ENCODE peak calls at places on chromosomes 11 and 22, in seven cellular contexts. H, T, Y, E, D, Q and J are unnamed samples.

GRCh38 chr22:30885001-30885366 is 83.6 kb downstream of the MORC2 start:
- DNase-seq in T (no peak), H (no peak), Y (no peak), E (no peak), Q (no peak), D (no peak), J (no peak)

GRCh38 chr11:86068138-86068861 is 584 bp downstream of the PICALM start:
- DNase-seq in H (peak; percentile 12), E (no peak), D (peak; percentile 20), Y (no peak), T (no peak), Q (peak; percentile 51), J (no peak)

GRCh38 chr22:37569009-37569920 is 9.0 kb downstream of the CDC42EP1 start:
- DNase-seq in Q (no peak), Y (no peak), T (no peak), D (no peak), H (no peak), E (no peak), J (no peak)

GRCh38 chr11:74147199-74147929 is 23.4 kb downstream of the C2CD3 start:
- DNase-seq in Y (no peak), E (no peak), H (no peak), T (no peak), D (no peak), Q (no peak), J (no peak)

GRCh38 chr11:73752216-73752867 is 8.5 kb downstream of the RAB6A start:
- DNase-seq in E (no peak), Y (no peak), H (no peak), Q (no peak), D (no peak), T (no peak), J (no peak)

GRCh38 chr11:4543561-4543960 is 1.4 kb upstream of the OR52M1 start:
- DNase-seq in D (no peak), H (no peak), Y (no peak), T (no peak), Q (no peak), E (no peak), J (no peak)

GRCh38 chr11:115439385-115439784 is 64.8 kb downstream of the CADM1 start:
- DNase-seq in E (no peak), Y (no peak), H (no peak), Q (no peak), D (no peak), T (peak; percentile 18), J (no peak)

GRCh38 chr11:118342503-118343161 is at the start of gene CD3D:
- DNase-seq in Y (no peak), T (no peak), Q (peak; percentile 78), H (peak; percentile 56), D (no peak), E (no peak), J (no peak)